ENCODE peak calls at places on chromosomes 6 and 20, in eight cellular contexts. One of them, this sample, is unnamed.

GRCh38 chr20:59157961-59158541 is 5.6 kb upstream of the ZNF831 start:
- DNase-seq in AG10803: no peak
- DNase-seq in astrocyte of the spinal cord: no peak
- DNase-seq in choroid plexus epithelial cell: no peak
- DNase-seq in brain microvascular endothelial cell: no peak
- DNase-seq in psoas muscle: no peak
- DNase-seq in ovary: no peak
- DNase-seq in esophagus squamous epithelium: no peak
- DNase-seq in this sample: no peak

GRCh38 chr20:4244700-4245485 is 229.5 kb upstream of the RNF24 start:
- DNase-seq in AG10803: no peak
- DNase-seq in astrocyte of the spinal cord: no peak
- DNase-seq in choroid plexus epithelial cell: peak
- DNase-seq in brain microvascular endothelial cell: no peak
- DNase-seq in psoas muscle: no peak
- DNase-seq in ovary: no peak
- DNase-seq in esophagus squamous epithelium: no peak
- DNase-seq in this sample: peak

GRCh38 chr6:35310265-35310831 is 12.7 kb downstream of the DEF6 start:
- DNase-seq in AG10803: no peak
- DNase-seq in astrocyte of the spinal cord: no peak
- DNase-seq in choroid plexus epithelial cell: no peak
- DNase-seq in brain microvascular endothelial cell: no peak
- DNase-seq in psoas muscle: no peak
- DNase-seq in ovary: no peak
- DNase-seq in esophagus squamous epithelium: no peak
- DNase-seq in this sample: no peak

GRCh38 chr20:37407117-37407566 is 61.2 kb downstream of the SRC start:
- DNase-seq in AG10803: no peak
- DNase-seq in astrocyte of the spinal cord: no peak
- DNase-seq in choroid plexus epithelial cell: no peak
- DNase-seq in brain microvascular endothelial cell: no peak
- DNase-seq in psoas muscle: no peak
- DNase-seq in ovary: no peak
- DNase-seq in esophagus squamous epithelium: no peak
- DNase-seq in this sample: no peak

GRCh38 chr6:169045486-169045885 is 208.2 kb downstream of the THBS2 start:
- DNase-seq in AG10803: no peak
- DNase-seq in astrocyte of the spinal cord: no peak
- DNase-seq in choroid plexus epithelial cell: no peak
- DNase-seq in brain microvascular endothelial cell: no peak
- DNase-seq in psoas muscle: peak
- DNase-seq in ovary: no peak
- DNase-seq in esophagus squamous epithelium: no peak
- DNase-seq in this sample: no peak

GRCh38 chr6:134128146-134128545 is 75.7 kb upstream of the SLC2A12 start:
- DNase-seq in AG10803: no peak
- DNase-seq in astrocyte of the spinal cord: no peak
- DNase-seq in choroid plexus epithelial cell: no peak
- DNase-seq in brain microvascular endothelial cell: no peak
- DNase-seq in psoas muscle: no peak
- DNase-seq in ovary: no peak
- DNase-seq in esophagus squamous epithelium: no peak
- DNase-seq in this sample: no peak

GRCh38 chr6:47736083-47736700 is 37.8 kb downstream of the ADGRF4 start:
- DNase-seq in AG10803: no peak
- DNase-seq in astrocyte of the spinal cord: no peak
- DNase-seq in choroid plexus epithelial cell: no peak
- DNase-seq in brain microvascular endothelial cell: no peak
- DNase-seq in psoas muscle: no peak
- DNase-seq in ovary: no peak
- DNase-seq in esophagus squamous epithelium: no peak
- DNase-seq in this sample: no peak

GRCh38 chr20:58192567-58192966 is 35.9 kb downstream of the ANKRD60 start:
- DNase-seq in AG10803: no peak
- DNase-seq in astrocyte of the spinal cord: no peak
- DNase-seq in choroid plexus epithelial cell: no peak
- DNase-seq in brain microvascular endothelial cell: no peak
- DNase-seq in psoas muscle: no peak
- DNase-seq in ovary: no peak
- DNase-seq in esophagus squamous epithelium: no peak
- DNase-seq in this sample: no peak

GRCh38 chr6:47336334-47336733 is 26.6 kb upstream of the TNFRSF21 start:
- DNase-seq in AG10803: no peak
- DNase-seq in astrocyte of the spinal cord: no peak
- DNase-seq in choroid plexus epithelial cell: no peak
- DNase-seq in brain microvascular endothelial cell: no peak
- DNase-seq in psoas muscle: no peak
- DNase-seq in ovary: no peak
- DNase-seq in esophagus squamous epithelium: no peak
- DNase-seq in this sample: no peak

GRCh38 chr6:148272597-148272996 is 70.0 kb upstream of the SASH1 start:
- DNase-seq in AG10803: no peak
- DNase-seq in astrocyte of the spinal cord: no peak
- DNase-seq in choroid plexus epithelial cell: peak
- DNase-seq in brain microvascular endothelial cell: no peak
- DNase-seq in psoas muscle: no peak
- DNase-seq in ovary: no peak
- DNase-seq in esophagus squamous epithelium: no peak
- DNase-seq in this sample: no peak

GRCh38 chr20:49210101-49210749 is 9.0 kb upstream of the DDX27 start:
- DNase-seq in AG10803: peak
- DNase-seq in astrocyte of the spinal cord: no peak
- DNase-seq in choroid plexus epithelial cell: no peak
- DNase-seq in brain microvascular endothelial cell: no peak
- DNase-seq in psoas muscle: no peak
- DNase-seq in ovary: no peak
- DNase-seq in esophagus squamous epithelium: no peak
- DNase-seq in this sample: peak

GRCh38 chr6:108163644-108164536 is 1.9 kb upstream of the NR2E1 start:
- DNase-seq in AG10803: no peak
- DNase-seq in astrocyte of the spinal cord: no peak
- DNase-seq in choroid plexus epithelial cell: no peak
- DNase-seq in brain microvascular endothelial cell: no peak
- DNase-seq in psoas muscle: no peak
- DNase-seq in ovary: no peak
- DNase-seq in esophagus squamous epithelium: no peak
- DNase-seq in this sample: no peak

GRCh38 chr6:45422541-45423110 is 44.9 kb upstream of the SUPT3H start:
- DNase-seq in AG10803: peak
- DNase-seq in astrocyte of the spinal cord: no peak
- DNase-seq in choroid plexus epithelial cell: peak
- DNase-seq in brain microvascular endothelial cell: peak
- DNase-seq in psoas muscle: peak
- DNase-seq in ovary: peak
- DNase-seq in esophagus squamous epithelium: no peak
- DNase-seq in this sample: peak

GRCh38 chr6:52547647-52548352 is 29.1 kb downstream of the TRAM2 start:
- DNase-seq in AG10803: no peak
- DNase-seq in astrocyte of the spinal cord: no peak
- DNase-seq in choroid plexus epithelial cell: peak
- DNase-seq in brain microvascular endothelial cell: peak
- DNase-seq in psoas muscle: no peak
- DNase-seq in ovary: no peak
- DNase-seq in esophagus squamous epithelium: no peak
- DNase-seq in this sample: no peak

GRCh38 chr6:353642-354614 is 37.6 kb upstream of the IRF4 start:
- DNase-seq in AG10803: no peak
- DNase-seq in astrocyte of the spinal cord: no peak
- DNase-seq in choroid plexus epithelial cell: no peak
- DNase-seq in brain microvascular endothelial cell: no peak
- DNase-seq in psoas muscle: no peak
- DNase-seq in ovary: no peak
- DNase-seq in esophagus squamous epithelium: no peak
- DNase-seq in this sample: no peak
- H3K4me3 ChIP-seq in AG10803: no peak
- H3K4me3 ChIP-seq in astrocyte of the spinal cord: no peak
- H3K4me3 ChIP-seq in choroid plexus epithelial cell: no peak
- H3K4me3 ChIP-seq in brain microvascular endothelial cell: no peak
- H3K4me3 ChIP-seq in psoas muscle: no peak
- H3K4me3 ChIP-seq in ovary: no peak
- H3K4me3 ChIP-seq in esophagus squamous epithelium: no peak
- H3K4me3 ChIP-seq in this sample: no peak

GRCh38 chr6:71034578-71034977 is 77.7 kb upstream of the B3GAT2 start:
- DNase-seq in AG10803: no peak
- DNase-seq in astrocyte of the spinal cord: no peak
- DNase-seq in choroid plexus epithelial cell: no peak
- DNase-seq in brain microvascular endothelial cell: no peak
- DNase-seq in psoas muscle: no peak
- DNase-seq in ovary: no peak
- DNase-seq in esophagus squamous epithelium: no peak
- DNase-seq in this sample: no peak

GRCh38 chr6:71040841-71041240 is 84.0 kb upstream of the B3GAT2 start:
- DNase-seq in AG10803: no peak
- DNase-seq in astrocyte of the spinal cord: no peak
- DNase-seq in choroid plexus epithelial cell: no peak
- DNase-seq in brain microvascular endothelial cell: no peak
- DNase-seq in psoas muscle: no peak
- DNase-seq in ovary: no peak
- DNase-seq in esophagus squamous epithelium: no peak
- DNase-seq in this sample: no peak

GRCh38 chr6:71035871-71036270 is 79.0 kb upstream of the B3GAT2 start:
- DNase-seq in AG10803: no peak
- DNase-seq in astrocyte of the spinal cord: no peak
- DNase-seq in choroid plexus epithelial cell: peak
- DNase-seq in brain microvascular endothelial cell: no peak
- DNase-seq in psoas muscle: no peak
- DNase-seq in ovary: no peak
- DNase-seq in esophagus squamous epithelium: no peak
- DNase-seq in this sample: no peak

GRCh38 chr6:71040043-71040442 is 83.2 kb upstream of the B3GAT2 start:
- DNase-seq in AG10803: no peak
- DNase-seq in astrocyte of the spinal cord: no peak
- DNase-seq in choroid plexus epithelial cell: no peak
- DNase-seq in brain microvascular endothelial cell: no peak
- DNase-seq in psoas muscle: no peak
- DNase-seq in ovary: no peak
- DNase-seq in esophagus squamous epithelium: no peak
- DNase-seq in this sample: no peak

DNA sequence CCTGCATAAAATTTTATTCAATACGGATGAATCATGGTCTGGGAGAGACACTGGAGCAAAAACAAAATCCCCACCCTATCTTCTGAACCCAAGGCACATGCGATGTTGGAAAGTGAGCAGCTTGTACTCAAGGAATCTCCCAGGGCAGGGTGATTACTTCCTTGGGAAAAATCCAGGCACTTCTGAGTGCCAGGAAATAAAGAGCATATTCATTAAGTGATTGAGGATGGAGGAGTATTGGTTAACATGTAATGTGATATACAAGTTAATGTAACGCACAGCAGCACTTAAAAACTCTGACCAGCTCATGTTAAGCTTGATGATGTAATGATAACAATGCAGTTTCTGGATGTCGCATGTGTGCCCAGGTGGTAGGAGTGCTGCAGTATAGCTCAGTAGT is 82.1 kb upstream of the B3GAT2 start:
- DNase-seq in AG10803: no peak
- DNase-seq in astrocyte of the spinal cord: no peak
- DNase-seq in choroid plexus epithelial cell: no peak
- DNase-seq in brain microvascular endothelial cell: no peak
- DNase-seq in psoas muscle: no peak
- DNase-seq in ovary: no peak
- DNase-seq in esophagus squamous epithelium: no peak
- DNase-seq in this sample: peak
- H3K4me3 ChIP-seq in AG10803: no peak
- H3K4me3 ChIP-seq in astrocyte of the spinal cord: no peak
- H3K4me3 ChIP-seq in choroid plexus epithelial cell: no peak
- H3K4me3 ChIP-seq in brain microvascular endothelial cell: no peak
- H3K4me3 ChIP-seq in psoas muscle: no peak
- H3K4me3 ChIP-seq in ovary: no peak
- H3K4me3 ChIP-seq in esophagus squamous epithelium: no peak
- H3K4me3 ChIP-seq in this sample: no peak

DNA sequence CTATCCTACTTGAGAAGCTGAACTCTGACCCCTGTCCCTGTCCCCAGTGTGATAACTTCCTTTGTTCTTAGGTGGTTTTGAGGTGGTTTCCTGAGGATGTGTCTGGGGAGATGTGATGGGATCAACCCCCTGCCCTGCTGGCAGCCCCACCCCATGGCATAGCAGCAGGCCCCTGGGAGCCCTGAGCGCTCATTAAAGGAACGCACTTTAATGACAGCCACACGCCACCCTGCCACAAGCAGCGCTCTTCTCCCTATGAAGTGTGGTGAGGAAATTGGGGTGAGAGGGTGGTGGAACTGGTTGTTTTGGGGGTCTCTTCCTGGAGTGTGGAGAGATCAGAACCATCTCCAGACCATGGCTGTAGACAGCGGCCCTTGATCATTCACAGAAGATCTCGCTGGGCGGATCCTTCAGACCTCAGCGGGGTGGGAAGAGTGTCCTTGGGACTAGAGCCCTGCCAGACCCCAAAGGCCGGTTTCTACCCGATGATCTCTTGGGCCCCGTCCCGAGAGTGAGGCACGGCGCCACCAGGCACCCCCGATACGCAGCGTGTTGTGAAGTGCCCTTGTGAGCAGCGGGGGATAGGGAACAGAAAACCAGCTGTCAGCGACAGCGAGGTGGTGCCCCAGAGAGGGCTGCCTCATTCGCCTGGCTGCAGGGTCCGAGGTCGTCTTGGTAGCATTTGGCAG is 45.4 kb downstream of the SYNJ2 start:
- DNase-seq in AG10803: no peak
- DNase-seq in astrocyte of the spinal cord: no peak
- DNase-seq in choroid plexus epithelial cell: no peak
- DNase-seq in brain microvascular endothelial cell: no peak
- DNase-seq in psoas muscle: no peak
- DNase-seq in ovary: no peak
- DNase-seq in esophagus squamous epithelium: no peak
- DNase-seq in this sample: no peak
- H3K4me3 ChIP-seq in AG10803: no peak
- H3K4me3 ChIP-seq in astrocyte of the spinal cord: no peak
- H3K4me3 ChIP-seq in choroid plexus epithelial cell: no peak
- H3K4me3 ChIP-seq in brain microvascular endothelial cell: no peak
- H3K4me3 ChIP-seq in psoas muscle: no peak
- H3K4me3 ChIP-seq in ovary: no peak
- H3K4me3 ChIP-seq in esophagus squamous epithelium: no peak
- H3K4me3 ChIP-seq in this sample: no peak

GRCh38 chr6:1606533-1607235 is 3.0 kb upstream of the FOXC1 start:
- DNase-seq in AG10803: no peak
- DNase-seq in astrocyte of the spinal cord: no peak
- DNase-seq in choroid plexus epithelial cell: no peak
- DNase-seq in brain microvascular endothelial cell: no peak
- DNase-seq in psoas muscle: no peak
- DNase-seq in ovary: no peak
- DNase-seq in esophagus squamous epithelium: no peak
- DNase-seq in this sample: no peak

GRCh38 chr6:1604347-1604990 is 5.2 kb upstream of the FOXC1 start:
- DNase-seq in AG10803: peak
- DNase-seq in astrocyte of the spinal cord: peak
- DNase-seq in choroid plexus epithelial cell: no peak
- DNase-seq in brain microvascular endothelial cell: no peak
- DNase-seq in psoas muscle: peak
- DNase-seq in ovary: peak
- DNase-seq in esophagus squamous epithelium: no peak
- DNase-seq in this sample: no peak

GRCh38 chr6:1604991-1605821 is 4.5 kb upstream of the FOXC1 start:
- DNase-seq in AG10803: no peak
- DNase-seq in astrocyte of the spinal cord: peak
- DNase-seq in choroid plexus epithelial cell: no peak
- DNase-seq in brain microvascular endothelial cell: no peak
- DNase-seq in psoas muscle: no peak
- DNase-seq in ovary: no peak
- DNase-seq in esophagus squamous epithelium: no peak
- DNase-seq in this sample: peak

GRCh38 chr6:1607236-1607556 is 2.5 kb upstream of the FOXC1 start:
- DNase-seq in AG10803: no peak
- DNase-seq in astrocyte of the spinal cord: peak
- DNase-seq in choroid plexus epithelial cell: no peak
- DNase-seq in brain microvascular endothelial cell: no peak
- DNase-seq in psoas muscle: no peak
- DNase-seq in ovary: no peak
- DNase-seq in esophagus squamous epithelium: no peak
- DNase-seq in this sample: no peak

GRCh38 chr6:1605822-1606532 is 3.7 kb upstream of the FOXC1 start:
- DNase-seq in AG10803: no peak
- DNase-seq in astrocyte of the spinal cord: peak
- DNase-seq in choroid plexus epithelial cell: no peak
- DNase-seq in brain microvascular endothelial cell: no peak
- DNase-seq in psoas muscle: no peak
- DNase-seq in ovary: no peak
- DNase-seq in esophagus squamous epithelium: no peak
- DNase-seq in this sample: peak
- H3K4me3 ChIP-seq in AG10803: no peak
- H3K4me3 ChIP-seq in astrocyte of the spinal cord: no peak
- H3K4me3 ChIP-seq in choroid plexus epithelial cell: no peak
- H3K4me3 ChIP-seq in brain microvascular endothelial cell: no peak
- H3K4me3 ChIP-seq in psoas muscle: no peak
- H3K4me3 ChIP-seq in ovary: no peak
- H3K4me3 ChIP-seq in esophagus squamous epithelium: no peak
- H3K4me3 ChIP-seq in this sample: no peak

This sample was measured in foreskin fibroblast.